ENCODE peak calls at places on chromosome 9, in four cellular contexts. L is H1, B is HepG2, O is GM12878. K is an unnamed sample.

GRCh38 chr9:131417264-131418142 is 23.6 kb downstream of the PRRC2B start:
- DNase-seq in L (no peak), O (peak; percentile 21), B (no peak), K (no peak)

GRCh38 chr9:89915187-89915586 is 310.4 kb downstream of the GADD45G start:
- DNase-seq in O (no peak), B (no peak), L (no peak), K (no peak)

GRCh38 chr9:114098660-114099522 is at the start of gene KIF12:
- DNase-seq in L (no peak), B (peak; percentile 74), O (no peak), K (peak; percentile 22)

GRCh38 chr9:98929866-98930265 is 13.8 kb upstream of the COL15A1 start:
- DNase-seq in B (no peak), O (no peak), L (no peak), K (no peak)

GRCh38 chr9:96587295-96587694 is 32.3 kb downstream of the CDC14B start:
- DNase-seq in B (no peak), L (no peak), O (no peak), K (no peak)

GRCh38 chr9:74985041-74985440 is 32.3 kb upstream of the C9orf40 start:
- DNase-seq in B (no peak), O (no peak), L (no peak), K (no peak)

GRCh38 chr9:130243015-130243881 is 22.3 kb upstream of the HMCN2 start:
- DNase-seq in L (no peak), O (peak; percentile 31), B (peak; percentile 65), K (peak; percentile 47)

GRCh38 chr9:109730228-109730627 is 49.8 kb upstream of the PALM2AKAP2 start:
- DNase-seq in L (no peak), B (no peak), O (no peak), K (no peak)

GRCh38 chr9:125886365-125886764 is 139.2 kb downstream of the PBX3 start:
- DNase-seq in L (no peak), B (no peak), O (no peak), K (no peak)

GRCh38 chr9:15416880-15417279 is 5.8 kb upstream of the SNAPC3 start:
- DNase-seq in B (peak; percentile 56), L (no peak), O (no peak), K (no peak)

GRCh38 chr9:2178034-2178734 is 163.0 kb downstream of the SMARCA2 start:
- DNase-seq in L (no peak), B (no peak), O (no peak), K (no peak)

GRCh38 chr9:121292801-121293241 is 24.9 kb downstream of the GSN start:
- DNase-seq in L (no peak), O (no peak), B (no peak), K (no peak)

GRCh38 chr9:81984911-81985310 is 3.7 kb upstream of the SPATA31D1 start:
- DNase-seq in B (no peak), L (no peak), O (no peak), K (no peak)

DNA sequence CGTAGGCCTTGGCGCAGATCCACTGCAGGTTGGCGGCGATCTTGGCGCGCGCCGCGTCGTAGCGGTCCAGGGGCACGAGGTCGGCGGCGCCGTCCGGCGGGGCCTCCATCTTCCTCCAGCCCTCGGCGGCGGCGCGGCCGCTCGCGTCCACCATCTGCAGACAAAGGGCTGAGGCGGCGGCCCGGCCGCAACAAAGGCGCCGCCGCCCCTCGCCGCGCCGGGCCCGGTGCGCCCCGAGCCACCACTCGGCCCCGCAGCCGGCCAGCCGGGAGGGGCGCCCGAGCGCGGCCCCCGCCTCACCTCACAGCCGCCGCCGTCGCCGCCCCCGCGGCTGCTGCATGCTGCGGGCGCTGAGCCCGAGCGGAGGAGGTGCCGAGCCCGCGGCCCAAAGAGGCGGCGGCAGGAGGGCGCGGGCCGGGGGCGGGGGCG is 326 bp downstream of the CAMSAP1 start:
- DNase-seq in O (no peak), B (no peak), L (no peak), K (no peak)
- TF ChIP-seq POLR2AphosphoS5 in O (no peak), B (no peak), L (no peak), K (no peak)

DNA sequence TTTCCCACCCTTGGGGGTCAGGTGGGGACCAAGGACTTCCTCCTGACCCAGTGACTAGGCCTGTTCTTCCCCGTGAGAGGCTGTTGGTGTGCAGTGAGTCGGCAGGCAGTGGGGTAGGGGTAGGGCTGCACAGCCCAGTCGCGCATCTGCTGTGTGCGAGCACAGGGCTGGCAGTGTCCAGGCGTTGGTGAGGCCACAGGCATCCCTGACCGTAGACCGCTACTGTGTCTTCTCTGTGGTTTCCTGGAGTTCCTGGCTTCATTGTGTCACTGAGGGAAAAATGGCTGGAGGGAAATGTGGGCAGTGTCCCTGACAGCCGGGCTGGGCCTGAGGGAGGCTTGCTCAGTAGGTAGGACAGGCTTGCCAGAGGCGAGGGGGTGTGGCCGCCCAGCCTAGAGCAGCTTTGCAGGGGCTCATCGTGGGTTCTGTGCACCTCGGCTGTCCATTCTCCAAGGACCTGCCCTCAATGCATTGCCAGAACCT is 95.4 kb downstream of the CACNA1B start:
- DNase-seq in O (no peak), B (no peak), L (no peak), K (no peak)
- TF ChIP-seq RAD21 in O (no peak), B (no peak), L (no peak), K (no peak)

DNA sequence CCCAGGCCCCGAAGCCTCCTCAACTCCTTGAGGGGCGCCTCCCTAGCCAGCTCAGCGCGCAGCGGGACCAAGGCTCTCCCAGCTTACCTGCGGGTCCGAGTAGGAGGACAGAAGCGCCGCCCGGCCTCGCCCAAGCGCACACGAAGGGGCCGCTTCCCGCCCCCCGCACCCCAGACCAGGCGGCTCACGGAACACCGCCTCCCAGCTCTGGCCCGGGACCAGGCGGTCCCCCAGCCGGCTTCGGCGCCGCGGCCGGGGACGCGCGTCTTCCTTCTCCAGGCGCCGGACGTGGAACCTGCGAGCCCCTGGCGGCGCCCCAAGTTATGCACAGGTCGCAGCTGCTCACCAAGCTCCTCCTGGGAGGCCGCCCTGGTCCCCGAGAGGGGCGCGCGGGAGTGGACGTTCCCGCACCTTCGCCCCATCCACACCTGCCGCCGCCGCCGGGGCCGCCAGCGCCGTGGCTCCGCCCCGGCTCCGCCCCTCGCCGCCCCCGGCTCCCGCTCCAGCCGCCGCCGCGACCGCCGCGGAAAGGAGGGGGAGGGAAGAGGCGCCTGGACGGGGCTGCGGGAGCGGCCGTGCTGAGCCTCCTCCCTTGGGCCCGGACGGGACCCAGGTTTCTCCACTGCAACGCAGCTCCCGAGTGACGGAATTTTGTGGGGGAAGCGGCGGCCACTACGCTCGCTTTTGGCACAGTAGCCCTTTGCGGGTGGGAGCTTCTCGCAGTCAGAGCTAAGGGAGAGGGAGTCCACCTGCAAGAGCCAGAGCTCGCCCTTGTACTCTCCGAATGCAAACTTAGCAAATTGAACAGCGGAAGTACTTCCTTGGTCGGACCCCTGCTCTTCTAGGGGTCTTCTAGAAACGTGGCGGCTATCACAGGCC is 77.5 kb upstream of the IFNE start:
- DNase-seq in L (no peak), B (no peak), O (no peak), K (no peak)
- TF ChIP-seq CTCF in L (no peak), B (no peak), O (no peak), K (peak; percentile 2)

GRCh38 chr9:83234541-83234940 is 171.6 kb upstream of the RASEF start:
- DNase-seq in B (no peak), L (no peak), O (no peak), K (no peak)

GRCh38 chr9:83235524-83235923 is 172.6 kb upstream of the RASEF start:
- DNase-seq in L (peak; percentile 3), O (no peak), B (no peak), K (no peak)

GRCh38 chr9:83236029-83236696 is 173.2 kb upstream of the RASEF start:
- DNase-seq in O (no peak), L (no peak), B (no peak), K (no peak)

GRCh38 chr9:83233647-83234046 is 170.7 kb upstream of the RASEF start:
- DNase-seq in L (no peak), O (no peak), B (no peak), K (no peak)

DNA sequence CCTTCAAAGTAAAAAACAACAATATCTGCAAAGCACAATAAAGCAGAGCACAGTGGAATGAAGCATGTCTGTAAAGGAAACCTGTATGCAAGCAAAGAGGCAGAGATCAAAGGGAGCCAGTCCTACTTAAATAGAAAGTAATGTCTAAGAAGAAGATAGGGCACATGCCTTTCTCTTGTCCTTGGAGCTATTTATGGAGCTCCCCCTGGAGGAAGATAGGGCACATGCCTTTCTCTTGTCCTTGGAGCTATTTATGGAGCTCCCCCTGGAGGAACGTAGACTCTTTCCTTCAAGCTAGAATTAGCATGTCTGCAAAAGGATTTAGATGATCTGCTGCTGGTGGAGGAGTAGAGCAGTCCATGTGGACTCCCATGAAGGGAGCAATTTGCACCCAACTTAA is 168.1 kb upstream of the RASEF start:
- DNase-seq in L (no peak), B (peak; percentile 53), O (no peak), K (peak; percentile 40)
- TF ChIP-seq POLR2AphosphoS5 in L (no peak), B (no peak), O (no peak), K (no peak)

GRCh38 chr9:132879443-132880310 is 979 bp downstream of the SPACA9 start:
- DNase-seq in B (no peak), O (no peak), L (no peak), K (no peak)
- TF ChIP-seq RAD21 in B (no peak), O (no peak), L (no peak), K (no peak)

DNA sequence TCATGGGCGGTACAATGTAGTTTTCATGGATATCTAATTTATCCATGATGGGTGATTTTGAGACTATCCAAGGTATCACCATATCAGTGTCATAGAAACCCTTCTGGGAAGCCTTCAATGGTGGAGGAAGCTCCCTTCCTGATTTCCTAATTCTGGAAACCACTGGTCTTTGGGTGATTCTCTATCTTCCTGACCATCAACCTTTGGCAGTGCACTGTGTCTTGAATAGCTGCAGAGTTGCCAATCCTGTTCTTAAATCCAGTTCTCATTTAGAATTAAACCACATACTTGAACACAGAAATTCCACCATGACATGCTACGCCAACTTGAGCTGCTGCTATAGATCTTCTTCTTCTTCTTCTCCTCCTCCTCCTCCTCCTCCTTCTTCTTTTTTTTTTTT is 161.7 kb upstream of the KLF9 start:
- DNase-seq in B (no peak), L (no peak), O (no peak), K (no peak)
- TF ChIP-seq CTCF in B (no peak), L (no peak), O (no peak), K (no peak)

GRCh38 chr9:101478906-101479305 is 43.3 kb upstream of the ALDOB start:
- DNase-seq in O (no peak), B (no peak), L (no peak), K (no peak)

GRCh38 chr9:101481296-101481695 is 45.7 kb upstream of the ALDOB start:
- DNase-seq in L (no peak), O (no peak), B (no peak), K (no peak)

GRCh38 chr9:101478444-101478843 is 42.9 kb upstream of the ALDOB start:
- DNase-seq in L (no peak), O (no peak), B (no peak), K (no peak)

GRCh38 chr9:101479337-101480045 is 43.9 kb upstream of the ALDOB start:
- DNase-seq in B (no peak), O (no peak), L (no peak), K (no peak)

DNA sequence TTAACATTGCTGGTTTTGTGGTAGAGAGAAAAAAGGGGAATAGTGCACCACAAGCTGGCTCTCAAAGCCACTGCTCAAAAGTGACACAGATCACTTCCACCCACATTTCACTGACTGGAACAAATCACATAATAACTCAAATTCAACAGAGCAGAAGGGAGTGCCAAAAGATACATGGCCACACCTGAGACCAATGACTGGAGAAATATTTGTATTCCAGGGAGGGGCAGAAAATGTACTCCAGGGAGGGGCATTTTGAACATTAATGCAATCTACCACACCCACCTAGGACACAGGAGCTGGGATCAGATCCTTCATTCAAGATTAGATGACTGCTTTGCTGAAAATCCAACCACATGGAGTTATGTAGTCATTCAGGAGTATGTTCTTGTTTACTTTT is 44.8 kb upstream of the ALDOB start:
- DNase-seq in B (no peak), O (no peak), L (no peak), K (no peak)
- TF ChIP-seq POLR2AphosphoS5 in B (no peak), O (no peak), L (no peak), K (no peak)